ENCODE peak calls at places on chromosomes 2 and 18, in four cellular contexts. One of them, this sample, is unnamed.

GRCh38 chr2:234135750-234136221 is 85.3 kb downstream of the SPP2 start:
- DNase-seq in pons: peak
- DNase-seq in kidney glomerular epithelial cell: peak
- DNase-seq in kidney tubule cell: peak
- DNase-seq in this sample: peak

GRCh38 chr2:147076634-147077033 is 768.2 kb upstream of the ACVR2A start:
- DNase-seq in pons: no peak
- DNase-seq in kidney glomerular epithelial cell: no peak
- DNase-seq in kidney tubule cell: peak
- DNase-seq in this sample: no peak

GRCh38 chr18:57461652-57462269 is 26.6 kb downstream of the ONECUT2 start:
- DNase-seq in pons: no peak
- DNase-seq in kidney glomerular epithelial cell: no peak
- DNase-seq in kidney tubule cell: no peak
- DNase-seq in this sample: no peak

GRCh38 chr2:200944467-200945394 is 18.7 kb downstream of the ORC2 start:
- DNase-seq in pons: no peak
- DNase-seq in kidney glomerular epithelial cell: peak
- DNase-seq in kidney tubule cell: peak
- DNase-seq in this sample: no peak

GRCh38 chr2:63712748-63713147 is 124.0 kb downstream of the MDH1 start:
- DNase-seq in pons: no peak
- DNase-seq in kidney glomerular epithelial cell: no peak
- DNase-seq in kidney tubule cell: peak
- DNase-seq in this sample: no peak

GRCh38 chr2:225004531-225004930 is 37.7 kb downstream of the DOCK10 start:
- DNase-seq in pons: no peak
- DNase-seq in kidney glomerular epithelial cell: peak
- DNase-seq in kidney tubule cell: peak
- DNase-seq in this sample: no peak

GRCh38 chr2:238289574-238289973 is 1.2 kb upstream of the PER2 start:
- DNase-seq in pons: no peak
- DNase-seq in kidney glomerular epithelial cell: no peak
- DNase-seq in kidney tubule cell: no peak
- DNase-seq in this sample: no peak

GRCh38 chr2:193542762-193543161 is 1348.0 kb upstream of the TMEFF2 start:
- DNase-seq in pons: no peak
- DNase-seq in kidney glomerular epithelial cell: no peak
- DNase-seq in kidney tubule cell: no peak
- DNase-seq in this sample: no peak

GRCh38 chr2:11637546-11637945 is 32.4 kb downstream of the NTSR2 start:
- DNase-seq in pons: no peak
- DNase-seq in kidney glomerular epithelial cell: no peak
- DNase-seq in kidney tubule cell: no peak
- DNase-seq in this sample: no peak